ENCODE peak calls at places on chromosomes 13 and 19, in nine cellular contexts. One of them, this sample, is unnamed.

GRCh38 chr13:68261105-68261504 is 1031.0 kb upstream of the PCDH9 start:
- DNase-seq in C1 segment of cervical spinal cord: no peak
- DNase-seq in SW 1271: no peak
- DNase-seq in AG20443: no peak
- DNase-seq in HT1080: no peak
- DNase-seq in A549: peak
- DNase-seq in thoracic aorta: no peak
- DNase-seq in LHCN-M2: no peak
- DNase-seq in sciatic nerve: no peak
- DNase-seq in this sample: no peak

GRCh38 chr13:30408319-30409101 is 13.8 kb upstream of the UBE2L5 start:
- DNase-seq in LHCN-M2: peak
- DNase-seq in C1 segment of cervical spinal cord: peak
- DNase-seq in SW 1271: peak
- DNase-seq in sciatic nerve: peak
- DNase-seq in HT1080: no peak
- DNase-seq in AG20443: peak
- DNase-seq in thoracic aorta: peak
- DNase-seq in A549: peak
- DNase-seq in this sample: peak

GRCh38 chr13:98014766-98015165 is 61.3 kb downstream of the IPO5 start:
- DNase-seq in C1 segment of cervical spinal cord: no peak
- DNase-seq in sciatic nerve: no peak
- DNase-seq in SW 1271: peak
- DNase-seq in LHCN-M2: peak
- DNase-seq in thoracic aorta: no peak
- DNase-seq in HT1080: peak
- DNase-seq in AG20443: peak
- DNase-seq in A549: no peak
- DNase-seq in this sample: no peak

GRCh38 chr19:55686311-55687050 is 11.5 kb downstream of the EPN1 start:
- DNase-seq in sciatic nerve: no peak
- DNase-seq in SW 1271: no peak
- DNase-seq in C1 segment of cervical spinal cord: no peak
- DNase-seq in A549: no peak
- DNase-seq in thoracic aorta: no peak
- DNase-seq in HT1080: no peak
- DNase-seq in LHCN-M2: no peak
- DNase-seq in AG20443: no peak
- DNase-seq in this sample: no peak

GRCh38 chr13:46831588-46832194 is 34.7 kb upstream of the ESD start:
- DNase-seq in C1 segment of cervical spinal cord: peak
- DNase-seq in thoracic aorta: no peak
- DNase-seq in LHCN-M2: peak
- DNase-seq in AG20443: peak
- DNase-seq in HT1080: peak
- DNase-seq in sciatic nerve: no peak
- DNase-seq in A549: peak
- DNase-seq in SW 1271: no peak
- DNase-seq in this sample: peak

GRCh38 chr13:40803316-40803715 is 13.9 kb downstream of the SLC25A15 start:
- DNase-seq in SW 1271: no peak
- DNase-seq in thoracic aorta: no peak
- DNase-seq in LHCN-M2: no peak
- DNase-seq in A549: no peak
- DNase-seq in HT1080: no peak
- DNase-seq in sciatic nerve: no peak
- DNase-seq in AG20443: no peak
- DNase-seq in C1 segment of cervical spinal cord: no peak
- DNase-seq in this sample: no peak

GRCh38 chr13:99658266-99658991 is 157.2 kb downstream of the TM9SF2 start:
- DNase-seq in A549: peak
- DNase-seq in SW 1271: no peak
- DNase-seq in LHCN-M2: peak
- DNase-seq in thoracic aorta: no peak
- DNase-seq in sciatic nerve: peak
- DNase-seq in C1 segment of cervical spinal cord: peak
- DNase-seq in AG20443: peak
- DNase-seq in HT1080: peak
- DNase-seq in this sample: peak

GRCh38 chr19:28710278-28710677 is 502.7 kb downstream of the UQCRFS1 start:
- DNase-seq in sciatic nerve: no peak
- DNase-seq in C1 segment of cervical spinal cord: no peak
- DNase-seq in A549: peak
- DNase-seq in AG20443: peak
- DNase-seq in HT1080: peak
- DNase-seq in LHCN-M2: peak
- DNase-seq in thoracic aorta: no peak
- DNase-seq in SW 1271: no peak
- DNase-seq in this sample: no peak

GRCh38 chr13:30410705-30411125 is 11.6 kb upstream of the UBE2L5 start:
- DNase-seq in sciatic nerve: no peak
- DNase-seq in thoracic aorta: no peak
- DNase-seq in A549: no peak
- DNase-seq in HT1080: no peak
- DNase-seq in AG20443: no peak
- DNase-seq in C1 segment of cervical spinal cord: no peak
- DNase-seq in LHCN-M2: no peak
- DNase-seq in SW 1271: no peak
- DNase-seq in this sample: no peak

GRCh38 chr13:21957833-21958232 is 287.0 kb downstream of the FGF9 start:
- DNase-seq in HT1080: no peak
- DNase-seq in SW 1271: no peak
- DNase-seq in sciatic nerve: no peak
- DNase-seq in C1 segment of cervical spinal cord: no peak
- DNase-seq in A549: no peak
- DNase-seq in AG20443: peak
- DNase-seq in LHCN-M2: no peak
- DNase-seq in thoracic aorta: no peak
- DNase-seq in this sample: no peak

GRCh38 chr13:60146491-60146890 is 17.2 kb downstream of the DIAPH3 start:
- DNase-seq in C1 segment of cervical spinal cord: no peak
- DNase-seq in LHCN-M2: peak
- DNase-seq in AG20443: no peak
- DNase-seq in SW 1271: no peak
- DNase-seq in thoracic aorta: no peak
- DNase-seq in A549: no peak
- DNase-seq in HT1080: no peak
- DNase-seq in sciatic nerve: no peak
- DNase-seq in this sample: no peak

GRCh38 chr19:16751701-16752100 is 32.1 kb downstream of the NWD1 start:
- DNase-seq in thoracic aorta: no peak
- DNase-seq in LHCN-M2: no peak
- DNase-seq in A549: no peak
- DNase-seq in C1 segment of cervical spinal cord: no peak
- DNase-seq in SW 1271: no peak
- DNase-seq in HT1080: no peak
- DNase-seq in AG20443: no peak
- DNase-seq in sciatic nerve: no peak
- DNase-seq in this sample: no peak

GRCh38 chr19:41997851-41998229 is 3.8 kb upstream of the ATP1A3 start:
- DNase-seq in SW 1271: no peak
- DNase-seq in AG20443: no peak
- DNase-seq in HT1080: no peak
- DNase-seq in LHCN-M2: no peak
- DNase-seq in sciatic nerve: no peak
- DNase-seq in A549: no peak
- DNase-seq in C1 segment of cervical spinal cord: no peak
- DNase-seq in thoracic aorta: no peak
- DNase-seq in this sample: no peak

GRCh38 chr13:83881917-83882625 is at the start of gene SLITRK1:
- DNase-seq in thoracic aorta: no peak
- DNase-seq in C1 segment of cervical spinal cord: peak
- DNase-seq in LHCN-M2: peak
- DNase-seq in HT1080: peak
- DNase-seq in SW 1271: no peak
- DNase-seq in A549: peak
- DNase-seq in AG20443: peak
- DNase-seq in sciatic nerve: peak
- DNase-seq in this sample: peak

GRCh38 chr13:111336666-111337065 is 16.2 kb downstream of the TEX29 start:
- DNase-seq in sciatic nerve: no peak
- DNase-seq in LHCN-M2: no peak
- DNase-seq in HT1080: peak
- DNase-seq in AG20443: peak
- DNase-seq in SW 1271: no peak
- DNase-seq in C1 segment of cervical spinal cord: no peak
- DNase-seq in thoracic aorta: no peak
- DNase-seq in A549: no peak
- DNase-seq in this sample: no peak

GRCh38 chr19:2487780-2488330 is 11.9 kb downstream of the GADD45B start:
- DNase-seq in sciatic nerve: no peak
- DNase-seq in A549: no peak
- DNase-seq in thoracic aorta: no peak
- DNase-seq in SW 1271: no peak
- DNase-seq in HT1080: no peak
- DNase-seq in AG20443: no peak
- DNase-seq in C1 segment of cervical spinal cord: no peak
- DNase-seq in LHCN-M2: no peak
- DNase-seq in this sample: no peak

GRCh38 chr13:22062478-22063205 is 391.8 kb downstream of the FGF9 start:
- DNase-seq in sciatic nerve: no peak
- DNase-seq in A549: no peak
- DNase-seq in LHCN-M2: no peak
- DNase-seq in C1 segment of cervical spinal cord: no peak
- DNase-seq in SW 1271: no peak
- DNase-seq in AG20443: peak
- DNase-seq in thoracic aorta: no peak
- DNase-seq in HT1080: no peak
- DNase-seq in this sample: no peak

This sample was measured in endothelial cell.